ENCODE peak calls at places on chromosome 1, in four cellular contexts. One of them, this sample, is unnamed. For H3K4me1, the result is how much of the 10 kb centered on the place peaks cover.

GRCh38 chr1:200231787-200232222 is 178.0 kb downstream of the ZNF281 start:
- DNase-seq in aorta: no peak
- DNase-seq in tibial artery: no peak
- DNase-seq in Peyer's patch: no peak
- DNase-seq in this sample: no peak

GRCh38 chr1:157773723-157774350 is 3.1 kb downstream of the FCRL2 start:
- DNase-seq in tibial artery: no peak
- DNase-seq in aorta: no peak
- DNase-seq in Peyer's patch: no peak
- DNase-seq in this sample: no peak

GRCh38 chr1:18118078-18118477 is 10.5 kb downstream of the IGSF21 start:
- DNase-seq in Peyer's patch: no peak
- DNase-seq in aorta: peak
- DNase-seq in tibial artery: no peak
- DNase-seq in this sample: no peak

GRCh38 chr1:86616871-86617270 is 70.0 kb downstream of the CLCA4 start:
- DNase-seq in tibial artery: no peak
- DNase-seq in aorta: no peak
- DNase-seq in Peyer's patch: no peak
- DNase-seq in this sample: no peak

GRCh38 chr1:156910309-156910782 is 10.1 kb upstream of the LRRC71 start:
- DNase-seq in tibial artery: no peak
- DNase-seq in aorta: peak
- DNase-seq in Peyer's patch: peak
- DNase-seq in this sample: peak

GRCh38 chr1:75723989-75724471 is 479 bp upstream of the ACADM start:
- DNase-seq in tibial artery: peak
- DNase-seq in aorta: peak
- DNase-seq in Peyer's patch: no peak
- DNase-seq in this sample: peak

GRCh38 chr1:27402349-27402754 is 9.9 kb downstream of the GPR3 start:
- DNase-seq in tibial artery: peak
- DNase-seq in Peyer's patch: peak
- DNase-seq in aorta: peak
- DNase-seq in this sample: peak

GRCh38 chr1:111538343-111539035 is 35.1 kb upstream of the ADORA3 start:
- DNase-seq in aorta: no peak
- DNase-seq in Peyer's patch: no peak
- DNase-seq in tibial artery: no peak
- DNase-seq in this sample: no peak

GRCh38 chr1:210645582-210646257 is 317.0 kb downstream of the HHAT start:
- DNase-seq in Peyer's patch: no peak
- DNase-seq in tibial artery: no peak
- DNase-seq in aorta: no peak
- DNase-seq in this sample: no peak

GRCh38 chr1:152164542-152165136 is 5.6 kb upstream of the RPTN start:
- DNase-seq in aorta: no peak
- DNase-seq in tibial artery: no peak
- DNase-seq in Peyer's patch: no peak
- DNase-seq in this sample: no peak

GRCh38 chr1:114154146-114154962 is 685 bp upstream of the SYT6 start:
- DNase-seq in Peyer's patch: no peak
- DNase-seq in tibial artery: no peak
- DNase-seq in aorta: no peak
- DNase-seq in this sample: no peak

GRCh38 chr1:114154963-114155322 is 1.3 kb upstream of the SYT6 start:
- DNase-seq in aorta: no peak
- DNase-seq in tibial artery: no peak
- DNase-seq in Peyer's patch: no peak
- DNase-seq in this sample: no peak

GRCh38 chr1:114152211-114153050 is 1.2 kb downstream of the SYT6 start:
- DNase-seq in tibial artery: peak
- DNase-seq in Peyer's patch: peak
- DNase-seq in aorta: peak
- DNase-seq in this sample: peak

GRCh38 chr1:114153051-114153620 is 533 bp downstream of the SYT6 start:
- DNase-seq in Peyer's patch: no peak
- DNase-seq in aorta: no peak
- DNase-seq in tibial artery: no peak
- DNase-seq in this sample: no peak

GRCh38 chr1:114153621-114154145 is at the start of gene SYT6:
- DNase-seq in aorta: no peak
- DNase-seq in Peyer's patch: no peak
- DNase-seq in tibial artery: no peak
- DNase-seq in this sample: no peak
- H3K4me3 ChIP-seq in aorta: no peak
- H3K4me3 ChIP-seq in Peyer's patch: peak
- H3K4me3 ChIP-seq in tibial artery: peak
- H3K4me3 ChIP-seq in this sample: no peak

GRCh38 chr1:109045595-109045994 is 3.7 kb upstream of the WDR47 start:
- DNase-seq in aorta: no peak
- DNase-seq in tibial artery: no peak
- DNase-seq in Peyer's patch: no peak
- DNase-seq in this sample: no peak
- H3K4me1 ChIP-seq in aorta: under half
- H3K4me1 ChIP-seq in tibial artery: under half
- H3K4me1 ChIP-seq in Peyer's patch: under half
- H3K4me1 ChIP-seq in this sample: under half

GRCh38 chr1:234216116-234216703 is 157.0 kb upstream of the COA6 start:
- DNase-seq in aorta: no peak
- DNase-seq in Peyer's patch: no peak
- DNase-seq in tibial artery: no peak
- DNase-seq in this sample: no peak

GRCh38 chr1:234214129-234214910 is 158.9 kb upstream of the COA6 start:
- DNase-seq in Peyer's patch: no peak
- DNase-seq in aorta: peak
- DNase-seq in tibial artery: peak
- DNase-seq in this sample: no peak

GRCh38 chr1:234217316-234217840 is 155.9 kb upstream of the COA6 start:
- DNase-seq in Peyer's patch: no peak
- DNase-seq in aorta: no peak
- DNase-seq in tibial artery: no peak
- DNase-seq in this sample: no peak

GRCh38 chr1:234213576-234214128 is 159.6 kb upstream of the COA6 start:
- DNase-seq in aorta: no peak
- DNase-seq in tibial artery: no peak
- DNase-seq in Peyer's patch: no peak
- DNase-seq in this sample: no peak

GRCh38 chr1:234214911-234215892 is 158.1 kb upstream of the COA6 start:
- DNase-seq in Peyer's patch: no peak
- DNase-seq in aorta: no peak
- DNase-seq in tibial artery: no peak
- DNase-seq in this sample: no peak
- H3K4me3 ChIP-seq in Peyer's patch: peak
- H3K4me3 ChIP-seq in aorta: no peak
- H3K4me3 ChIP-seq in tibial artery: peak
- H3K4me3 ChIP-seq in this sample: peak

GRCh38 chr1:153546371-153546770 is 765 bp upstream of the S100A4 start:
- DNase-seq in Peyer's patch: peak
- DNase-seq in aorta: peak
- DNase-seq in tibial artery: peak
- DNase-seq in this sample: no peak
- H3K4me1 ChIP-seq in Peyer's patch: under half
- H3K4me1 ChIP-seq in aorta: under half
- H3K4me1 ChIP-seq in tibial artery: under half
- H3K4me1 ChIP-seq in this sample: under half